ENCODE peak calls at places on chromosomes 5 and 9, in four cellular contexts. D is Caco-2, C is OCI-LY7, S is IMR-90. X is an unnamed sample. For H3K4me1, the result is how much of the 10 kb centered on the place peaks cover.

GRCh38 chr5:23235246-23235645 is 272.2 kb upstream of the PRDM9 start:
- DNase-seq in C (no peak), S (no peak), D (no peak), X (no peak)

GRCh38 chr9:128494108-128494742 is 10.3 kb upstream of the GLE1 start:
- DNase-seq in C (no peak), S (no peak), D (no peak), X (peak)

GRCh38 chr9:68777070-68777763 is 72.2 kb downstream of the PIP5K1B start:
- DNase-seq in C (no peak), S (no peak), D (no peak), X (no peak)

GRCh38 chr5:139797856-139798510 is 2.4 kb downstream of the PSD2 start:
- DNase-seq in C (no peak), D (no peak), S (no peak), X (no peak)

GRCh38 chr5:58239075-58239474 is 220.8 kb downstream of the PLK2 start:
- DNase-seq in C (no peak), D (no peak), S (no peak), X (no peak)

GRCh38 chr5:2749514-2750025 is 1.9 kb downstream of the IRX2 start:
- DNase-seq in S (no peak), D (no peak), C (no peak), X (no peak)

GRCh38 chr9:25964239-25964638 is 286.0 kb upstream of the TUSC1 start:
- DNase-seq in S (peak), D (peak), C (peak), X (peak)

GRCh38 chr5:53041071-53041692 is 52.0 kb downstream of the ITGA2 start:
- DNase-seq in C (no peak), S (peak), D (no peak), X (no peak)

GRCh38 chr5:3127423-3127911 is 376.0 kb upstream of the IRX2 start:
- DNase-seq in C (no peak), D (no peak), S (no peak), X (no peak)

GRCh38 chr5:179422213-179422839 is 77.1 kb upstream of the ADAMTS2 start:
- DNase-seq in C (no peak), D (no peak), S (no peak), X (no peak)

GRCh38 chr5:16550316-16550952 is 66.4 kb downstream of the RETREG1 start:
- DNase-seq in C (peak), S (peak), D (peak), X (peak)

GRCh38 chr5:86979801-86980510 is 287.7 kb upstream of the RASA1 start:
- DNase-seq in S (peak), C (no peak), D (no peak), X (no peak)

GRCh38 chr5:81555865-81556264 is 161.9 kb upstream of the ACOT12 start:
- DNase-seq in D (no peak), C (no peak), S (no peak), X (no peak)

GRCh38 chr5:124889522-124889828 is 143.0 kb upstream of the ZNF608 start:
- DNase-seq in C (no peak), D (no peak), S (no peak), X (no peak)

GRCh38 chr5:128711216-128711615 is 173.2 kb upstream of the FBN2 start:
- DNase-seq in C (no peak), D (no peak), S (no peak), X (no peak)

GRCh38 chr9:34124923-34125322 is 1.6 kb downstream of the DCAF12 start:
- DNase-seq in D (no peak), C (no peak), S (no peak), X (no peak)

GRCh38 chr5:178216779-178217178 is 12.4 kb downstream of the HNRNPAB start:
- DNase-seq in D (no peak), C (no peak), S (no peak), X (no peak)

GRCh38 chr9:135480071-135480941 is 724 bp downstream of the PPP1R26 start:
- DNase-seq in S (peak), C (no peak), D (peak), X (no peak)

GRCh38 chr5:33721491-33722245 is 170.1 kb downstream of the ADAMTS12 start:
- DNase-seq in C (no peak), S (peak), D (no peak), X (no peak)

GRCh38 chr9:33464045-33464636 is 9.6 kb downstream of the NOL6 start:
- DNase-seq in S (no peak), D (no peak), C (no peak), X (no peak)

GRCh38 chr5:107786424-107786823 is 115.7 kb upstream of the EFNA5 start:
- DNase-seq in D (no peak), C (no peak), S (no peak), X (no peak)

GRCh38 chr9:83219154-83219923 is 156.4 kb upstream of the RASEF start:
- DNase-seq in D (peak), C (no peak), S (peak), X (peak)

GRCh38 chr9:36963356-36963755 is 70.7 kb downstream of the PAX5 start:
- DNase-seq in D (no peak), S (no peak), C (no peak), X (no peak)

GRCh38 chr5:125528881-125529280 is 782.4 kb upstream of the ZNF608 start:
- DNase-seq in D (no peak), S (peak), C (no peak), X (no peak)

GRCh38 chr9:136667217-136667939 is 4.7 kb downstream of the EGFL7 start:
- DNase-seq in C (no peak), S (no peak), D (no peak), X (no peak)

GRCh38 chr9:136668983-136669790 is 6.5 kb downstream of the EGFL7 start:
- DNase-seq in D (no peak), C (no peak), S (no peak), X (no peak)

GRCh38 chr9:136666364-136667216 is 3.9 kb downstream of the EGFL7 start:
- DNase-seq in D (no peak), C (no peak), S (no peak), X (no peak)

GRCh38 chr9:136669791-136670464 is 7.2 kb downstream of the EGFL7 start:
- DNase-seq in S (no peak), C (no peak), D (no peak), X (no peak)

DNA sequence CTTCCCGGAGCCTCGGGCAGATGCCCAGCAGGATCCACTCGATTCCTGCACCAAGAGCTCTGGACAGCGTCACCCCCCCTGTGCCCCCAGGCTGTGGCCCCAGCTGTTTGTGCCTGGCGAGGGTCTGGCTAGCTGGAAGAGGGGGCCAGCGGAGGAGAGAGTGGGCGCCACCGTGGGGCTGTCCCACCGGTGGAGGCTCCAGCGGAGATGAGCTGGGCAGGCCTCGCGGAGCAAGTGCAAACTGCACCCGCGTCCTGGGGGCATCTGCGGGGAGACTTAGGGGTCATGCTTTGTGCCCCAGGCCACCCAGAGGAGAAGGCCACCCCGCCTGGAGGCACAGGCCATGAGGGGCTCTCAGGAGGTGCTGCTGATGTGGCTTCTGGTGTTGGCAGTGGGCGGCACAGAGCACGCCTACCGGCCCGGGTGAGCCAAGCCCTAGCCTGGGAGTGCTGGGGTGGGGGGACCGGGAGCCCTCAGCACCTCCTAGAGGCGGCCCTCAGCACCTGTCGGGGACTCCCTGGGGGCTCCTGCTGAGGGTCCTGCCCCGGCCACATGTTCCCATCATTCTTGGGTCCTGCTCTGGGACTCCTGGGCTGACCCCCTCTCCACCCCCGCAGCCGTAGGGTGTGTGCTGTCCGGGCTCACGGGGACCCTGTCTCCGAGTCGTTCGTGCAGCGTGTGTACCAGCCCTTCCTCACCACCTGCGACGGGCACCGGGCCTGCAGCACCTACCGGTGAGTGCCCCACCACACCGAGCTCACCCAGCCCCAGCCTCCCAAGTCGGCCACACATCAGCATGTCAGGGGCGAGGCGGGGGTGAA is 5.4 kb downstream of the EGFL7 start:
- DNase-seq in C (no peak), S (no peak), D (no peak), X (no peak)
- H3K4me1 ChIP-seq in C (under half), S (under half), D (under half), X (under half)

GRCh38 chr9:99011161-99011709 is 67.5 kb downstream of the COL15A1 start:
- DNase-seq in D (peak), S (peak), C (peak), X (no peak)

GRCh38 chr9:99013550-99013949 is 69.8 kb downstream of the COL15A1 start:
- DNase-seq in D (no peak), S (no peak), C (no peak), X (no peak)

GRCh38 chr9:99015890-99016289 is 72.2 kb downstream of the COL15A1 start:
- DNase-seq in D (no peak), S (no peak), C (no peak), X (no peak)

GRCh38 chr9:99015448-99015847 is 71.7 kb downstream of the COL15A1 start:
- DNase-seq in S (no peak), D (no peak), C (no peak), X (no peak)

DNA sequence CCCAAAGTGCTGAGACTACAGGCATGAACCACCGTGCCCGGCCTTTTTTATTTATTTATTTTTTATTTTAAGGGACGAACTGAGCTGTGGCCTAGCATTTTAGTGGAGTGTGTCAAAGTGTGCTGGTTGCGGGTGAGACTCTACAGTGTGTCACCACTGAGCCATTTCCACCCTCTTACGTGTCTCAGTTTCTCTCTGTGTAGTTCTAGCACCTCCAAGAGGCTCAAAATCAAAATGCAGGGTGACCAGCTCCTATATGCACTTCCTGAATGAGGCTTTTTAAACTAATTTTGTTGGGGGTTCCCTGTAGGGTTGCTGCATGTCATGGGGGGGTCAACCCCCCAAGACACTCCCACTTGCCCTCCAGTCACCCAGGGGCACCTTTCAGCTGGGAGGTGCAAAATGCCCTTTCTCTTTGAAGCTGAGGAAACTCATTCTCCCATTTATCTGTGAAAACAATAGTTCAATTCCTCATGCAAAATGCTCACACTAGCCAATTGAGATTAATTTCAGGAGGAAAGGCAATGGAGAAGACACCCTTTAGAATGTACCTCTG is 69.3 kb downstream of the COL15A1 start:
- DNase-seq in C (no peak), D (no peak), S (no peak), X (no peak)
- TF ChIP-seq CTCF in C (peak), D (no peak), S (peak), X (peak)

GRCh38 chr5:134070979-134071849 is 43.3 kb upstream of the TCF7 start:
- DNase-seq in C (no peak), D (peak), S (no peak), X (no peak)

GRCh38 chr5:134070648-134070978 is 43.9 kb upstream of the TCF7 start:
- DNase-seq in C (no peak), D (no peak), S (peak), X (no peak)

GRCh38 chr5:134073404-134073803 is 41.1 kb upstream of the TCF7 start:
- DNase-seq in C (no peak), S (peak), D (no peak), X (no peak)

GRCh38 chr5:134072471-134073220 is 41.8 kb upstream of the TCF7 start:
- DNase-seq in S (no peak), C (no peak), D (no peak), X (no peak)

DNA sequence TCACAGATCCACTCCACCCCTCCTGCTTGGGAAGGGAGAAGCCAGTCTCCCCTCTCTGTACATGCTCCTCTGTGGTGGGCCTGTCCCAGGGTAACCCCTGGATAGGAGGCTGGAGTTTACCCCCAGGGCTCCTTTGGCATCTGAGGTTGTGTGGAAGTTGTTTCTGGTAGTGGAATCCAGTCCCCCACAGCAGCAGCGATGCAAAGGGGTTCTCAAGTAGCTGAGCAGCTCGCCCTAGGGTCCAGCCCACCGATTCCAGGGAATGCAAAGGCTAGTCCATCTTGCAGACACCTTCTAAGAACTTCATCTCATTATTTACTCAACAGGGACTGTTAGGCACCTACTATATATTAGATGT is 42.7 kb upstream of the TCF7 start:
- DNase-seq in D (no peak), C (no peak), S (no peak), X (no peak)
- H3K4me3 ChIP-seq in D (peak), C (no peak), S (no peak), X (no peak)

GRCh38 chr5:143054480-143054941 is 284.3 kb downstream of the ARHGAP26 start:
- DNase-seq in D (no peak), C (no peak), S (peak), X (no peak)
- H3K4me1 ChIP-seq in D (under half), C (under half), S (under half), X (under half)

DNA sequence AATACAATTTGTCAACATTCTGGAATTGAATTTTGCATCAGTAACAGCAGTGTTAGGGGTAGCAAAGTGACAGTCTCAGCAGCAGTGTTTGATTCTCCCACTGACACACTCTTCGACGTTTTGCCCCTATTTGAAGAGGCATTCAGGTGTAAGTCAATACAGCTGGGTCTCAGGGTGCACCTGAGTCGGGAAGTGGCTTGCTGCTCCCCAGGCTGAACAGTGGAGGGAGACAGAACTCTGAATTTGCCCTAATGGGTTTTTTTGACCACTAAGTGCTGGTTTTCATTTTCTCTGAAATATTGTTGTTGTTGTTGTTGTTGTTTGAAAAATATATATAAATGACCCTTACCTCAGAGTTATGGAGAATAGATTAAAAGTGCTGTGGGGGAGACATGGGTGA is 223.2 kb downstream of the TLR4 start:
- DNase-seq in S (no peak), D (no peak), C (peak), X (no peak)
- TF ChIP-seq CTCF in S (no peak), D (no peak), C (peak), X (no peak)

GRCh38 chr5:201672-202071 is 10.4 kb downstream of the LRRC14B start:
- DNase-seq in D (no peak), S (no peak), C (no peak), X (no peak)
- H3K4me3 ChIP-seq in D (no peak), S (no peak), C (peak), X (no peak)

GRCh38 chr5:150758210-150758533 is 645 bp downstream of the DCTN4 start:
- DNase-seq in C (no peak), D (no peak), S (peak), X (no peak)

GRCh38 chr5:150757087-150757649 is 1.6 kb downstream of the DCTN4 start:
- DNase-seq in S (no peak), C (no peak), D (no peak), X (no peak)

GRCh38 chr5:150759334-150759583 is 442 bp upstream of the DCTN4 start:
- DNase-seq in D (no peak), S (no peak), C (no peak), X (no peak)

GRCh38 chr5:150762216-150762615 is 3.4 kb upstream of the DCTN4 start:
- DNase-seq in D (no peak), S (no peak), C (no peak), X (no peak)

GRCh38 chr5:150758534-150759333 is at the start of gene DCTN4:
- DNase-seq in C (peak), D (peak), S (peak), X (peak)
- H3K4me1 ChIP-seq in C (under half), D (under half), S (under half), X (under half)

GRCh38 chr9:111890254-111890791 is 6.3 kb upstream of the UGCG start:
- DNase-seq in C (no peak), D (no peak), S (no peak), X (no peak)

GRCh38 chr9:111896942-111897830 is 572 bp downstream of the UGCG start:
- DNase-seq in C (no peak), D (peak), S (no peak), X (peak)

GRCh38 chr9:111886983-111887718 is 9.5 kb upstream of the UGCG start:
- DNase-seq in S (no peak), C (peak), D (no peak), X (no peak)

GRCh38 chr9:111895996-111896941 is at the start of gene UGCG:
- DNase-seq in D (peak), C (peak), S (peak), X (peak)

DNA sequence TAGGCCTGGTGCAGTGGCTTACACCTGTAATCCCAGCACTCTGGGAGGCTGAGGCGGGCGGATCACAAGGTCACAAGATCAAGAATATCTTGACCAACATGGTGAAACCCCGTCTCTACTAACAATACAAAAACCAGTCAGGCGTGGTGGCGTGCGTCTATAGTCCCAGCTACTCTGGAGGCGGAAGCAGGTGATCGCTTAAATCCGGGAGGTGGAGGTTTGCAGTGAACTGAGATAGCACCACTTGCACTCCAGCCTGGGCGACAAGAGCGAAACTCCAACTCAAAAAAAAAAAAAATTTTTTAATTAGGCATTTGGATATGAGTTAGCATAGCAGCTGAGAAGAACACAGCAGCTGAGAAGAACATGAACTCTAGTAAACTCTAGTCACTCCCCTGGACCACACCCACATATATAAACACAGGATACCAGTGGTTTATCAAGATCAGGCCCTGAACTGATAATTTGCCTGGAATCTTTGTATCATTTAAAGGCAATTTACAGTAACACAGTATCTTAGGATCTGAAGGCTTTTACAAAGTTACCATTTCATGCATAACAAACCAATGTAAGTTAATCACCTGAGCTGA is 4.6 kb upstream of the UGCG start:
- DNase-seq in D (peak), C (peak), S (no peak), X (no peak)
- TF ChIP-seq CTCF in D (no peak), C (no peak), S (no peak), X (no peak)

GRCh38 chr9:130172161-130172857 is at the start of gene NCS1:
- DNase-seq in C (no peak), S (peak), D (peak), X (peak)

GRCh38 chr9:130172858-130173461 is 756 bp downstream of the NCS1 start:
- DNase-seq in S (no peak), C (no peak), D (peak), X (peak)

GRCh38 chr9:130173462-130173876 is 1.3 kb downstream of the NCS1 start:
- DNase-seq in D (no peak), S (peak), C (no peak), X (peak)

GRCh38 chr9:130174025-130174424 is 1.8 kb downstream of the NCS1 start:
- DNase-seq in S (no peak), D (no peak), C (no peak), X (no peak)

GRCh38 chr9:130171226-130172148 is 717 bp upstream of the NCS1 start:
- DNase-seq in C (no peak), D (peak), S (no peak), X (no peak)
- H3K4me3 ChIP-seq in C (no peak), D (peak), S (peak), X (peak)

GRCh38 chr9:94906181-94906580 is 179.7 kb downstream of the AOPEP start:
- DNase-seq in C (no peak), D (no peak), S (no peak), X (no peak)

GRCh38 chr9:94908041-94908563 is 181.6 kb downstream of the AOPEP start:
- DNase-seq in D (no peak), C (no peak), S (peak), X (peak)

GRCh38 chr9:94907246-94907936 is 180.9 kb downstream of the AOPEP start:
- DNase-seq in S (no peak), C (no peak), D (no peak), X (peak)

GRCh38 chr9:94905606-94906005 is 179.1 kb downstream of the AOPEP start:
- DNase-seq in D (no peak), S (no peak), C (no peak), X (peak)

GRCh38 chr9:94906713-94907112 is 180.2 kb downstream of the AOPEP start:
- DNase-seq in S (no peak), D (no peak), C (no peak), X (no peak)
- H3K4me1 ChIP-seq in S (under half), D (under half), C (under half), X (half or more)

X was measured in BE2C.